ENCODE peak calls at places on chromosomes 12 and 14, in seven cellular contexts. S, G, Z, K, X, E and N are unnamed samples.

GRCh38 chr14:53180272-53181221 is 27.4 kb upstream of the DDHD1 start:
- DNase-seq in X (peak; percentile 86), E (no peak), Z (no peak), K (no peak), G (no peak), S (no peak), N (no peak)

GRCh38 chr12:101368016-101368415 is 39.6 kb downstream of the ARL1 start:
- DNase-seq in S (no peak), E (no peak), K (no peak), G (no peak), Z (no peak), X (no peak), N (no peak)

GRCh38 chr12:67940780-67941243 is 48.4 kb upstream of the IFNG-AS1 start:
- DNase-seq in E (peak; percentile 60), S (no peak), X (no peak), K (no peak), Z (no peak), G (peak; percentile 36), N (no peak)

GRCh38 chr12:27826076-27826475 is 46.0 kb upstream of the MANSC4 start:
- DNase-seq in Z (no peak), S (no peak), K (no peak), G (no peak), X (no peak), E (no peak), N (no peak)

GRCh38 chr12:75998292-75999063 is 33.1 kb downstream of the PHLDA1 start:
- DNase-seq in Z (no peak), X (no peak), K (no peak), S (no peak), G (no peak), E (no peak), N (no peak)

GRCh38 chr14:34857689-34858449 is 17.3 kb downstream of the BAZ1A start:
- DNase-seq in K (no peak), S (no peak), X (peak; percentile 23), G (no peak), E (no peak), Z (no peak), N (no peak)

GRCh38 chr14:92651793-92652382 is 96.5 kb downstream of the LGMN start:
- DNase-seq in X (peak; percentile 62), Z (no peak), G (peak; percentile 44), K (peak; percentile 89), S (no peak), E (no peak), N (peak; percentile 73)

GRCh38 chr12:124774462-124775167 is 89.0 kb downstream of the SCARB1 start:
- DNase-seq in S (no peak), G (no peak), Z (no peak), K (no peak), X (peak; percentile 99), E (peak; percentile 99), N (peak; percentile 60)

GRCh38 chr12:30913323-30913722 is 13.2 kb upstream of the TSPAN11 start:
- DNase-seq in X (peak; percentile 46), S (no peak), K (no peak), G (no peak), E (no peak), Z (no peak), N (no peak)

GRCh38 chr12:18549598-18549997 is 188.2 kb downstream of the PLCZ1 start:
- DNase-seq in K (no peak), E (peak; percentile 14), Z (no peak), G (no peak), X (no peak), S (no peak), N (no peak)

GRCh38 chr14:81561084-81561775 is 27.6 kb upstream of the SEL1L start:
- DNase-seq in E (no peak), X (no peak), S (no peak), Z (no peak), K (no peak), G (no peak), N (no peak)

GRCh38 chr12:47216150-47216677 is 136.5 kb upstream of the AMIGO2 start:
- DNase-seq in G (no peak), Z (peak; percentile 28), X (peak; percentile 87), S (no peak), K (peak; percentile 60), E (no peak), N (no peak)

GRCh38 chr12:99769581-99769980 is 122.0 kb downstream of the GARIN6 start:
- DNase-seq in K (no peak), S (no peak), Z (no peak), E (no peak), X (no peak), G (no peak), N (no peak)

GRCh38 chr14:29654910-29655590 is 272.6 kb downstream of the PRKD1 start:
- DNase-seq in E (peak; percentile 45), S (no peak), X (no peak), G (no peak), K (no peak), Z (no peak), N (no peak)

GRCh38 chr12:99959549-99960170 is 25.1 kb downstream of the ANKS1B start:
- DNase-seq in G (no peak), K (no peak), X (no peak), S (no peak), Z (no peak), E (peak; percentile 10), N (no peak)

GRCh38 chr14:99264691-99265090 is 7.3 kb downstream of the BCL11B start:
- DNase-seq in S (no peak), Z (no peak), X (no peak), K (no peak), E (no peak), G (no peak), N (no peak)

GRCh38 chr12:53803703-53804102 is 51.9 kb upstream of the CISTR start:
- DNase-seq in G (no peak), K (no peak), X (no peak), S (no peak), Z (no peak), E (no peak), N (no peak)

GRCh38 chr14:97713023-97713422 is 915.8 kb downstream of the VRK1 start:
- DNase-seq in S (no peak), G (no peak), X (no peak), Z (no peak), E (peak; percentile 39), K (no peak), N (no peak)

GRCh38 chr12:359091-359490 is 30.0 kb downstream of the KDM5A start:
- DNase-seq in X (no peak), E (no peak), Z (no peak), K (no peak), S (no peak), G (no peak), N (no peak)

DNA sequence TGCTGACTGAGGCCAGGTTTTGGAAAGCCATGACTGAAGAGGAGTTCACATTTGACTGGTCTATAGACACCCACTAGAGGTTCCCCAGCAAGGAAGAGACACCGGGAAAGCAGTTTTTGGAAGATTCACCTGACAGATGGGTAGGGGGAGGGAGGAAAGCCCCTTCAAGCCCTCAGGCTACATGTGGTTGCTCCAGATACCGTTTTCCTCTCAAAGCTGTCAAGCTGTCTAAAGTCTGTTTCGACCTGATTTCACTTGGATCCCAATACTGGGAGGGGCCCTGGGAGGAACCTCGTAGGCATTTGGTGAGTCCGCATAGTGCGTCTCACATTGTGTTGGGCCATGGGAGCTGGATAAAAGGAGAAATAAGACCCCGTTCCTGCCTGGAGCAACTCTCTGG is 1.7 kb upstream of the LRP1 start:
- DNase-seq in K (no peak), E (no peak), S (no peak), X (no peak), Z (no peak), G (no peak), N (no peak)
- H3K4me3 ChIP-seq in K (peak overlapping the region; percentile 95), E (no peak overlapping the region), S (peak overlapping the region; percentile 72), X (no peak overlapping the region), Z (no peak overlapping the region), G (no peak overlapping the region), N (no peak overlapping the region)

GRCh38 chr14:100573009-100573756 is 14.0 kb downstream of the BEGAIN start:
- DNase-seq in K (no peak), G (no peak), Z (no peak), E (no peak), X (no peak), S (no peak), N (no peak)

GRCh38 chr14:100568998-100569733 is 18.1 kb downstream of the BEGAIN start:
- DNase-seq in K (no peak), S (no peak), X (no peak), Z (no peak), G (no peak), E (no peak), N (no peak)

GRCh38 chr14:100569734-100570251 is 17.4 kb downstream of the BEGAIN start:
- DNase-seq in Z (no peak), X (no peak), S (no peak), E (no peak), G (no peak), K (no peak), N (no peak)

GRCh38 chr14:100571837-100572236 is 15.4 kb downstream of the BEGAIN start:
- DNase-seq in K (no peak), X (no peak), G (no peak), E (no peak), Z (no peak), S (no peak), N (no peak)

DNA sequence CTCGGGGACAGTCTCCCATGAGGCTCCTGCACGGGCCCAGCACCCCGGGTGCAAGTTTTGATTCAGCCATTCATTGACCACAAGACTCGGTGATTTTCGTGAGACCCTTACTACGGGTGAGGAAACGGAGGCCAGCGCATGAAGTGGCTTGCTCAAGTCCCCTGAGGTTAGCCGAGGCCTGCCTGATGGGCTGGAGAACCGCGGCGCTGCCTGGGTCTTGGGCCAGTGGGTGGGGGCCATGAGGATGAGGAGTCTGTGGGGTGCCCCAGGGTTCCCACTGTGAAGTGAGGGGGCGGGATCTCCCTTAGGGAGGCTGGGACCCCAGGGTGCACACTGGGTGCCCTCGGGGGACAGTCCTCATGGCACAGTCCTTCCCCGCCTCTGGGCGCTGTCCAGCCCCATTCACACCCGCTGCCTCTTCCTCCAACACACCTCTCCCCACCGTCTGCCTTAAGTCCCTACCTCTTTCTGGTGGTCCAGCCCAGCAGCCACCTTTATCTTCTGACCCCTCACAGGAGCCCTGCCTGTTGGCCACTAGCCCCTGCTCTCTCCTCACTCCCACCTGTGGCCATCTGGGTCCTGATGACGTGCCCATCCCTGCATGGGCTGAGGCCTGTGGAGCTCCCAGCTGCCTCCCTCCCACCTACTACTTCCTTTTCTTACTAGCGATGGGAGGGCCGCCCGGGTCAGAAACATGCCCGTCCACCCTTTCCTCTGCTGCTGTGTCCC is 16.3 kb downstream of the BEGAIN start:
- DNase-seq in E (no peak), G (no peak), X (no peak), K (no peak), S (no peak), Z (no peak), N (no peak)
- TF ChIP-seq CTCF in E (no peak), G (no peak), X (no peak), K (no peak), S (no peak), Z (no peak), N (no peak)

GRCh38 chr12:88639361-88639760 is 59.1 kb upstream of the KITLG start:
- DNase-seq in G (no peak), Z (no peak), X (no peak), E (peak; percentile 64), K (no peak), S (no peak), N (no peak)
- H3K4me3 ChIP-seq in G (no peak overlapping the region), Z (no peak overlapping the region), X (no peak overlapping the region), E (no peak overlapping the region), K (no peak overlapping the region), S (no peak overlapping the region), N (no peak overlapping the region)

GRCh38 chr12:118983147-118983824 is 1.9 kb downstream of the SRRM4 start:
- DNase-seq in X (no peak), K (no peak), Z (no peak), S (no peak), G (no peak), E (no peak), N (no peak)
- TF ChIP-seq CTCF in X (no peak), K (no peak), Z (no peak), S (no peak), G (no peak), E (no peak), N (no peak)

GRCh38 chr12:92030618-92031017 is 115.0 kb downstream of the BTG1 start:
- DNase-seq in S (no peak), X (peak; percentile 87), E (peak; percentile 16), K (no peak), Z (peak; percentile 32), G (peak; percentile 53), N (no peak)
- H3K4me3 ChIP-seq in S (no peak overlapping the region), X (no peak overlapping the region), E (no peak overlapping the region), K (no peak overlapping the region), Z (peak overlapping the region; percentile 17), G (no peak overlapping the region), N (no peak overlapping the region)